ENCODE peak calls at places on chromosomes 7 and 10, in six cellular contexts. C is posterior cingulate gyrus; E is activated CD4-positive, alpha-beta memory T cell treated with anti-CD3 and anti-CD28 coated beads for 36 hours; A is hippocampal formation; G is GM12865; I is left ventricle myocardium inferior. B is an unnamed sample.

GRCh38 chr10:4514445-4515108 is 311.4 kb upstream of the AKR1E2 start:
- DNase-seq in A (peak; percentile 19), C (peak; percentile 7), G (peak; percentile 55), E (peak; percentile 42), I (peak; percentile 75), B (peak; percentile 9)

GRCh38 chr10:61663466-61663865 is 737 bp downstream of the CABCOCO1 start:
- DNase-seq in E (no peak), I (no peak), G (no peak), A (no peak), C (no peak), B (no peak)

GRCh38 chr10:86651631-86652331 is 2.6 kb upstream of the OPN4 start:
- DNase-seq in C (no peak), A (no peak), G (no peak), I (no peak), E (peak; percentile 5), B (no peak)

GRCh38 chr7:2710901-2711551 is 23.0 kb downstream of the AMZ1 start:
- DNase-seq in C (no peak), A (no peak), G (peak; percentile 82), I (no peak), E (peak; percentile 71), B (peak; percentile 80)

GRCh38 chr10:35910234-35910633 is 268.1 kb upstream of the FZD8 start:
- DNase-seq in C (no peak), G (no peak), E (no peak), A (no peak), I (no peak), B (no peak)

GRCh38 chr10:3774018-3774813 is 10.8 kb downstream of the KLF6 start:
- DNase-seq in E (no peak), G (no peak), I (no peak), A (no peak), C (no peak), B (no peak)

GRCh38 chr7:143975617-143976016 is 21.0 kb downstream of the OR2F1 start:
- DNase-seq in A (no peak), I (no peak), E (no peak), G (no peak), C (no peak), B (no peak)

GRCh38 chr10:71401056-71401455 is 4.3 kb downstream of the CDH23 start:
- DNase-seq in I (no peak), C (no peak), A (no peak), G (no peak), E (no peak), B (no peak)

GRCh38 chr7:17680026-17680425 is 260.3 kb downstream of the SNX13 start:
- DNase-seq in C (peak; percentile 19), A (peak; percentile 36), G (peak; percentile 8), E (no peak), I (no peak), B (no peak)

GRCh38 chr10:24821986-24822385 is 98.3 kb upstream of the ARHGAP21 start:
- DNase-seq in E (peak; percentile 17), I (no peak), A (no peak), G (no peak), C (no peak), B (no peak)

GRCh38 chr7:91836065-91836368 is 44.5 kb downstream of the MTERF1 start:
- DNase-seq in E (no peak), G (no peak), C (no peak), I (no peak), A (no peak), B (no peak)

GRCh38 chr7:77482015-77482414 is 55.1 kb upstream of the PTPN12 start:
- DNase-seq in A (no peak), C (no peak), G (no peak), I (no peak), E (no peak), B (no peak)

GRCh38 chr7:12067156-12067831 is 143.8 kb upstream of the TMEM106B start:
- DNase-seq in C (peak; percentile 17), E (peak; percentile 62), G (peak; percentile 63), I (no peak), A (peak; percentile 7), B (peak; percentile 23)

GRCh38 chr10:30687698-30688213 is 58.2 kb upstream of the LYZL2 start:
- DNase-seq in E (peak; percentile 89), C (peak; percentile 85), G (peak; percentile 80), A (peak; percentile 59), I (peak; percentile 64), B (peak; percentile 81)

GRCh38 chr7:1210321-1210978 is 22.2 kb upstream of the UNCX start:
- DNase-seq in A (no peak), C (no peak), G (no peak), I (peak; percentile 50), E (no peak), B (no peak)

GRCh38 chr7:32680259-32681173 is 185.2 kb downstream of the AVL9 start:
- DNase-seq in A (no peak), C (no peak), E (no peak), I (no peak), G (no peak), B (no peak)

GRCh38 chr7:141012696-141013344 is 1.9 kb downstream of the MRPS33 start:
- DNase-seq in I (no peak), C (no peak), A (no peak), E (no peak), G (no peak), B (no peak)

GRCh38 chr7:98294798-98295382 is 13.4 kb downstream of the BRI3 start:
- DNase-seq in A (no peak), I (no peak), G (peak; percentile 65), E (peak; percentile 52), C (peak; percentile 59), B (peak; percentile 58)

GRCh38 chr10:63547628-63548356 is 26.6 kb downstream of the REEP3 start:
- DNase-seq in E (no peak), C (no peak), I (no peak), G (no peak), A (no peak), B (no peak)

B was measured in OCI-LY7.